ENCODE peak calls at places on chromosomes 5 and 9, in ten cellular contexts. R is epithelial cell of esophagus, V is fibroblast of villous mesenchyme, F is cardiac muscle cell, S is lower leg skin, G is astrocyte of the spinal cord, O is AG04449, W is left ventricle myocardium inferior, T is LNCaP clone FGC, Q is GM13976. Z is an unnamed sample.

GRCh38 chr5:147869112-147869511 is 9.4 kb upstream of the SCGB3A2 start:
- DNase-seq in R (no peak), V (no peak), F (no peak), S (no peak), G (no peak), O (no peak), W (no peak), T (no peak), Q (no peak), Z (no peak)

GRCh38 chr5:608286-609087 is 3.7 kb upstream of the CEP72 start:
- DNase-seq in R (no peak), V (no peak), F (no peak), S (peak; percentile 77), G (no peak), O (no peak), W (no peak), T (no peak), Q (no peak), Z (no peak)

GRCh38 chr9:116209406-116210116 is 56.0 kb downstream of the PAPPA start:
- DNase-seq in R (no peak), V (no peak), F (no peak), S (no peak), G (no peak), O (no peak), W (no peak), T (no peak), Q (no peak), Z (no peak)

GRCh38 chr9:120655005-120655622 is 59.2 kb downstream of the MEGF9 start:
- DNase-seq in R (peak; percentile 82), V (no peak), F (no peak), S (no peak), G (peak; percentile 55), O (no peak), W (no peak), T (no peak), Q (peak; percentile 21), Z (peak; percentile 52)

GRCh38 chr5:126676195-126676624 is 75.5 kb downstream of the PHAX start:
- DNase-seq in R (peak; percentile 75), V (peak; percentile 68), F (peak; percentile 77), S (no peak), G (peak; percentile 57), O (no peak), W (no peak), T (peak; percentile 60), Q (peak; percentile 82), Z (no peak)

GRCh38 chr5:1510151-1510561 is 13.6 kb downstream of the LPCAT1 start:
- DNase-seq in R (no peak), V (no peak), F (no peak), S (peak; percentile 66), G (no peak), O (no peak), W (peak; percentile 5), T (no peak), Q (no peak), Z (no peak)

GRCh38 chr9:121383715-121384114 is 13.7 kb upstream of the STOM start:
- DNase-seq in R (no peak), V (no peak), F (no peak), S (no peak), G (no peak), O (no peak), W (no peak), T (no peak), Q (no peak), Z (no peak)

GRCh38 chr9:70983723-70984280 is 137.6 kb downstream of the TRPM3 start:
- DNase-seq in R (no peak), V (peak; percentile 53), F (no peak), S (no peak), G (no peak), O (peak; percentile 72), W (no peak), T (no peak), Q (no peak), Z (no peak)

GRCh38 chr5:34699155-34700077 is 43.3 kb downstream of the RAI14 start:
- DNase-seq in R (peak; percentile 57), V (no peak), F (peak; percentile 31), S (peak; percentile 36), G (no peak), O (no peak), W (no peak), T (peak; percentile 31), Q (no peak), Z (no peak)

GRCh38 chr5:66339896-66340295 is 195.8 kb downstream of the SREK1 start:
- DNase-seq in R (no peak), V (no peak), F (no peak), S (no peak), G (no peak), O (no peak), W (no peak), T (no peak), Q (no peak), Z (no peak)

GRCh38 chr9:106892632-106893031 is 29.7 kb downstream of the ZNF462 start:
- DNase-seq in R (peak; percentile 98), V (peak; percentile 93), F (peak; percentile 64), S (no peak), G (peak; percentile 96), O (peak; percentile 88), W (no peak), T (no peak), Q (no peak), Z (peak; percentile 99)

GRCh38 chr5:133870661-133871060 is 97.8 kb downstream of the C5orf15 start:
- DNase-seq in R (no peak), V (peak; percentile 35), F (no peak), S (no peak), G (peak; percentile 85), O (peak; percentile 45), W (no peak), T (no peak), Q (no peak), Z (no peak)

GRCh38 chr5:137629646-137630045 is 106.2 kb downstream of the KLHL3 start:
- DNase-seq in R (peak; percentile 68), V (peak; percentile 50), F (peak; percentile 76), S (peak; percentile 68), G (peak; percentile 42), O (no peak), W (no peak), T (peak; percentile 43), Q (peak; percentile 82), Z (no peak)

GRCh38 chr5:134130239-134130945 is 15.9 kb downstream of the TCF7 start:
- DNase-seq in R (no peak), V (no peak), F (no peak), S (no peak), G (no peak), O (no peak), W (no peak), T (no peak), Q (no peak), Z (no peak)

GRCh38 chr5:180848878-180849277 is 12.2 kb downstream of the ZFP62 start:
- DNase-seq in R (no peak), V (no peak), F (no peak), S (no peak), G (no peak), O (no peak), W (no peak), T (no peak), Q (no peak), Z (no peak)
- TF ChIP-seq CTCF in R (no peak), V (no peak), F (no peak), S (no peak), G (no peak), O (no peak), W (no peak), T (no peak), Q (no peak), Z (no peak)

GRCh38 chr5:168291961-168292782 is 727 bp downstream of the WWC1 start:
- DNase-seq in R (no peak), V (no peak), F (no peak), S (no peak), G (no peak), O (no peak), W (no peak), T (no peak), Q (peak; percentile 54), Z (no peak)

GRCh38 chr5:168298949-168299348 is 7.5 kb downstream of the WWC1 start:
- DNase-seq in R (no peak), V (no peak), F (no peak), S (no peak), G (no peak), O (no peak), W (no peak), T (no peak), Q (no peak), Z (no peak)

GRCh38 chr5:168296687-168297086 is 5.2 kb downstream of the WWC1 start:
- DNase-seq in R (no peak), V (no peak), F (no peak), S (no peak), G (no peak), O (no peak), W (no peak), T (no peak), Q (no peak), Z (no peak)

GRCh38 chr5:168292783-168293696 is 1.6 kb downstream of the WWC1 start:
- DNase-seq in R (no peak), V (no peak), F (no peak), S (no peak), G (no peak), O (no peak), W (no peak), T (no peak), Q (peak; percentile 32), Z (no peak)

DNA sequence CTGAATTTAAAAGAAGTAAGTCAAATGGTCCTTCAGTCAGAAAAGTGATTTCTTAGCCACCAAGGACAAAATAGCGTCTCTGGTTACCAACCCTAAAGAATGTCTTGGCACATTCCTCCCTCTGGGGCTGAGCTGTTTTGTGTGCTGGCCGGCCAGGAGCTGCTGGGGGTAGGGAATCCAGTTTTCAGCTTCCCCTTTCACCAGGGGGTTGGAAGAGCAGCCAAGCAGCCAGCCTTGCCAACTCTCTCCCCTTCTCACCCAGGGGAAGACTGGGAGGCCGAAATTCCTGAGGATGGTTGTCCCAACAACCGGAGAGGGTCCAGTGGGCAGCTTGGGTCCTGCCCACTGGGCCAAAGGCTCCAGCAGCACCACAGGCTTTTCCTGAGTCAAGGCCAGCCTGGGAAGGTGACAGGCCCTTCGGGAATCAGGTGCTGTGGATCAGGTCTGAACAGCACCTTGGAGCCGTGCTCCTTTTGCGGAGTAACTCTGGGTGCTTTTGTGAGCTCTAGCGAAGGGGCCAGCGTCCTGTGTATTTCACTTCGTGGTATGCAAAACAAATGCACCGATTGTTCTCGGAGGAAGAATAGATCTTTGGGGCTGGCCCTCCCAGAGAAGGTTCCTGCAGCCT is 4.2 kb downstream of the WWC1 start:
- DNase-seq in R (peak; percentile 71), V (peak; percentile 32), F (peak; percentile 71), S (no peak), G (peak; percentile 79), O (no peak), W (no peak), T (no peak), Q (no peak), Z (peak; percentile 44)
- TF ChIP-seq CTCF in R (peak; percentile 76), V (peak; percentile 47), F (peak; percentile 72), S (no peak), G (peak; percentile 67), O (peak; percentile 83), W (peak; percentile 43), T (peak; percentile 1), Q (no peak), Z (peak; percentile 60)

GRCh38 chr9:14096182-14096922 is 217.6 kb downstream of the NFIB start:
- DNase-seq in R (peak; percentile 63), V (peak; percentile 88), F (peak; percentile 23), S (no peak), G (peak; percentile 95), O (no peak), W (no peak), T (no peak), Q (no peak), Z (peak; percentile 55)
- TF ChIP-seq CTCF in R (no peak), V (no peak), F (no peak), S (no peak), G (no peak), O (no peak), W (no peak), T (no peak), Q (no peak), Z (no peak)

GRCh38 chr5:24232929-24233328 is 411.8 kb downstream of the CDH10 start:
- DNase-seq in R (no peak), V (no peak), F (no peak), S (no peak), G (no peak), O (no peak), W (no peak), T (no peak), Q (no peak), Z (no peak)
- TF ChIP-seq CTCF in R (no peak), V (no peak), F (no peak), S (no peak), G (no peak), O (no peak), W (no peak), T (peak; percentile 42), Q (no peak), Z (peak; percentile 45)

Z was measured in foreskin keratinocyte.